ENCODE peak calls at places on chromosomes 6 and 20, in seven cellular contexts. One of them, this sample, is unnamed.

GRCh38 chr6:107361568-107362270 is 97.6 kb downstream of the PDSS2 start:
- DNase-seq in GM12878: no peak
- DNase-seq in HepG2: peak
- DNase-seq in WTC11: no peak
- DNase-seq in HCT116: no peak
- DNase-seq in K562: no peak
- DNase-seq in H1: no peak
- DNase-seq in this sample: no peak

GRCh38 chr20:24470031-24470781 is 777 bp downstream of the SYNDIG1 start:
- DNase-seq in H1: peak
- DNase-seq in HepG2: no peak
- DNase-seq in HCT116: no peak
- DNase-seq in K562: no peak
- DNase-seq in GM12878: no peak
- DNase-seq in WTC11: peak
- DNase-seq in this sample: no peak

GRCh38 chr20:1711826-1712601 is 54.4 kb upstream of the SIRPG start:
- DNase-seq in HCT116: no peak
- DNase-seq in HepG2: no peak
- DNase-seq in GM12878: no peak
- DNase-seq in H1: no peak
- DNase-seq in K562: no peak
- DNase-seq in WTC11: no peak
- DNase-seq in this sample: no peak

GRCh38 chr6:127202676-127203075 is 64.0 kb upstream of the RNF146 start:
- DNase-seq in HCT116: no peak
- DNase-seq in WTC11: no peak
- DNase-seq in K562: no peak
- DNase-seq in GM12878: no peak
- DNase-seq in HepG2: no peak
- DNase-seq in H1: no peak
- DNase-seq in this sample: no peak

GRCh38 chr6:127291495-127291894 is 24.8 kb downstream of the RNF146 start:
- DNase-seq in GM12878: peak
- DNase-seq in HCT116: no peak
- DNase-seq in WTC11: no peak
- DNase-seq in K562: no peak
- DNase-seq in HepG2: no peak
- DNase-seq in H1: no peak
- DNase-seq in this sample: no peak

GRCh38 chr6:5081955-5082354 is 3.2 kb upstream of the PPP1R3G start:
- DNase-seq in H1: no peak
- DNase-seq in K562: no peak
- DNase-seq in GM12878: no peak
- DNase-seq in HepG2: no peak
- DNase-seq in WTC11: no peak
- DNase-seq in HCT116: no peak
- DNase-seq in this sample: no peak

GRCh38 chr6:127879685-127880084 is 21.2 kb downstream of the THEMIS start:
- DNase-seq in K562: no peak
- DNase-seq in HepG2: no peak
- DNase-seq in H1: peak
- DNase-seq in HCT116: no peak
- DNase-seq in GM12878: no peak
- DNase-seq in WTC11: peak
- DNase-seq in this sample: peak

GRCh38 chr6:28809947-28810654 is 113.7 kb downstream of the TRIM27 start:
- DNase-seq in H1: no peak
- DNase-seq in K562: no peak
- DNase-seq in HCT116: no peak
- DNase-seq in GM12878: no peak
- DNase-seq in WTC11: no peak
- DNase-seq in HepG2: no peak
- DNase-seq in this sample: peak

GRCh38 chr6:166058064-166058739 is 109.4 kb downstream of the TBXT start:
- DNase-seq in K562: no peak
- DNase-seq in H1: no peak
- DNase-seq in GM12878: no peak
- DNase-seq in HCT116: no peak
- DNase-seq in WTC11: no peak
- DNase-seq in HepG2: no peak
- DNase-seq in this sample: no peak

GRCh38 chr6:8006208-8006607 is 58.0 kb downstream of the BLOC1S5 start:
- DNase-seq in GM12878: no peak
- DNase-seq in H1: no peak
- DNase-seq in WTC11: no peak
- DNase-seq in K562: peak
- DNase-seq in HepG2: peak
- DNase-seq in HCT116: peak
- DNase-seq in this sample: peak

GRCh38 chr6:148274809-148275208 is 67.8 kb upstream of the SASH1 start:
- DNase-seq in H1: no peak
- DNase-seq in K562: no peak
- DNase-seq in HCT116: no peak
- DNase-seq in GM12878: no peak
- DNase-seq in WTC11: no peak
- DNase-seq in HepG2: no peak
- DNase-seq in this sample: no peak
- TF ChIP-seq SP1 in H1: no peak
- TF ChIP-seq SP1 in K562: no peak
- TF ChIP-seq SP1 in HCT116: no peak
- TF ChIP-seq SP1 in GM12878: no peak
- TF ChIP-seq SP1 in WTC11: no peak
- TF ChIP-seq SP1 in HepG2: no peak
- TF ChIP-seq SP1 in this sample: no peak

DNA sequence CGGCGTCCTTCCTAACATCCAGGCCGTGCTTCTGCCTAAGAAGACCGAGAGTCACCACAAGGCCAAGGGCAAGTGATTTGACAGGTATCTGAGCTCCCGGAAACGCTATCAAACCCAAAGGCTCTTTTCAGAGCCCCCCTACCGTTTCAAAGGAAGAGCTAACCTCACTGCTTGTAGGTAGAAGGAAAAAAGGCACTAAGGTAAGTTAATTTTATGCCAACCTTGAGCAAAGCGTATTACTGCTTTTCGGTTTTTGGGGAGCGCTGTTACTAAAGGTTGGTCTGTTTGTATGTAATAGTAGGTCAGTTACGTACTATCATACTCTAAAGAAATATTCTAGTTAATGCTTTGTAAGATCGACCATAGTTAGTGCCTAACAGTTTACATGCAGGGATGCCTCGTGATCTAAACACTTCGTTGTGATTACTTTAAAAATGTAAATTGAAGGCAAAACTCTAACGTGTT is 37.4 kb downstream of the HFE start:
- DNase-seq in GM12878: no peak
- DNase-seq in K562: peak
- DNase-seq in HCT116: peak
- DNase-seq in HepG2: no peak
- DNase-seq in WTC11: no peak
- DNase-seq in H1: no peak
- DNase-seq in this sample: no peak
- TF ChIP-seq SP1 in GM12878: no peak
- TF ChIP-seq SP1 in K562: no peak
- TF ChIP-seq SP1 in HCT116: no peak
- TF ChIP-seq SP1 in HepG2: no peak
- TF ChIP-seq SP1 in WTC11: no peak
- TF ChIP-seq SP1 in H1: no peak
- TF ChIP-seq SP1 in this sample: no peak

GRCh38 chr20:59145926-59146800 is 17.5 kb upstream of the ZNF831 start:
- DNase-seq in HepG2: no peak
- DNase-seq in H1: no peak
- DNase-seq in WTC11: no peak
- DNase-seq in HCT116: no peak
- DNase-seq in K562: no peak
- DNase-seq in GM12878: no peak
- DNase-seq in this sample: no peak
- TF ChIP-seq SP1 in HepG2: no peak
- TF ChIP-seq SP1 in H1: no peak
- TF ChIP-seq SP1 in WTC11: no peak
- TF ChIP-seq SP1 in HCT116: no peak
- TF ChIP-seq SP1 in K562: no peak
- TF ChIP-seq SP1 in GM12878: no peak
- TF ChIP-seq SP1 in this sample: no peak

GRCh38 chr6:89023591-89024441 is 56.7 kb upstream of the PNRC1 start:
- DNase-seq in HepG2: no peak
- DNase-seq in K562: no peak
- DNase-seq in WTC11: no peak
- DNase-seq in H1: no peak
- DNase-seq in GM12878: no peak
- DNase-seq in HCT116: no peak
- DNase-seq in this sample: no peak

GRCh38 chr6:89021629-89022028 is 58.2 kb upstream of the RNGTT start:
- DNase-seq in GM12878: no peak
- DNase-seq in HepG2: no peak
- DNase-seq in H1: no peak
- DNase-seq in WTC11: no peak
- DNase-seq in K562: no peak
- DNase-seq in HCT116: no peak
- DNase-seq in this sample: no peak

GRCh38 chr6:89025633-89026032 is 54.9 kb upstream of the PNRC1 start:
- DNase-seq in HepG2: no peak
- DNase-seq in GM12878: no peak
- DNase-seq in HCT116: no peak
- DNase-seq in WTC11: no peak
- DNase-seq in K562: no peak
- DNase-seq in H1: no peak
- DNase-seq in this sample: no peak

GRCh38 chr6:89024456-89024855 is 56.1 kb upstream of the PNRC1 start:
- DNase-seq in GM12878: no peak
- DNase-seq in H1: no peak
- DNase-seq in HCT116: no peak
- DNase-seq in WTC11: no peak
- DNase-seq in K562: no peak
- DNase-seq in HepG2: no peak
- DNase-seq in this sample: no peak

GRCh38 chr6:89022747-89023289 is 57.7 kb upstream of the PNRC1 start:
- DNase-seq in HepG2: no peak
- DNase-seq in HCT116: no peak
- DNase-seq in K562: no peak
- DNase-seq in GM12878: no peak
- DNase-seq in H1: no peak
- DNase-seq in WTC11: no peak
- DNase-seq in this sample: no peak
- TF ChIP-seq SP1 in HepG2: no peak
- TF ChIP-seq SP1 in HCT116: no peak
- TF ChIP-seq SP1 in K562: no peak
- TF ChIP-seq SP1 in GM12878: no peak
- TF ChIP-seq SP1 in H1: no peak
- TF ChIP-seq SP1 in WTC11: no peak
- TF ChIP-seq SP1 in this sample: no peak